ENCODE peak calls at places on chromosomes 3 and 15, in nine cellular contexts. J is PC-9, W is upper lobe of left lung, R is DND-41, A is HCT116, B is suprapubic skin, U is A549, M is astrocyte, G is ovary. N is an unnamed sample. For H3K4me1 and H3K9me3, the result is how much of the 10 kb centered on the place peaks cover.

GRCh38 chr3:47578691-47579632 is at the start of gene CSPG5:
- DNase-seq in J (no peak), W (peak), R (no peak), A (no peak), B (no peak), U (no peak), M (no peak), G (peak), N (peak)

GRCh38 chr15:71607383-71607782 is 203.0 kb upstream of the NR2E3 start:
- DNase-seq in J (no peak), W (no peak), R (no peak), A (no peak), B (no peak), U (no peak), M (no peak), G (no peak), N (no peak)

GRCh38 chr3:107855710-107856109 is 235.1 kb downstream of the CD47 start:
- DNase-seq in J (peak), W (no peak), R (no peak), A (peak), B (no peak), U (peak), M (peak), G (no peak), N (no peak)

GRCh38 chr3:76566211-76566534 is 473.7 kb upstream of the ROBO2 start:
- DNase-seq in J (no peak), W (no peak), R (no peak), A (no peak), B (no peak), U (no peak), M (no peak), G (no peak), N (no peak)

GRCh38 chr3:94303897-94304296 is 241.0 kb downstream of the NSUN3 start:
- DNase-seq in J (no peak), W (no peak), R (no peak), A (no peak), B (no peak), U (no peak), M (peak), G (peak), N (no peak)

GRCh38 chr3:51391566-51392300 is 648 bp downstream of the RBM15B start:
- DNase-seq in J (peak), W (peak), R (peak), A (no peak), B (no peak), U (no peak), M (peak), G (no peak), N (peak)

GRCh38 chr15:31554261-31554660 is 227.6 kb downstream of the KLF13 start:
- DNase-seq in J (no peak), W (peak), R (no peak), A (no peak), B (no peak), U (no peak), M (peak), G (peak), N (no peak)

GRCh38 chr3:113695818-113696645 is at the start of gene USF3:
- DNase-seq in J (no peak), W (peak), R (peak), A (peak), B (peak), U (peak), M (peak), G (peak), N (peak)

GRCh38 chr3:129013491-129013891 is 12.4 kb downstream of the EFCC1 start:
- DNase-seq in J (no peak), W (no peak), R (no peak), A (no peak), B (no peak), U (peak), M (no peak), G (no peak), N (no peak)

GRCh38 chr15:22810033-22810734 is 23.7 kb downstream of the NIPA1 start:
- DNase-seq in J (no peak), W (no peak), R (no peak), A (no peak), B (peak), U (no peak), M (no peak), G (no peak), N (no peak)

GRCh38 chr15:73800662-73801345 is 47.7 kb upstream of the INSYN1 start:
- DNase-seq in J (no peak), W (no peak), R (no peak), A (no peak), B (no peak), U (peak), M (peak), G (peak), N (no peak)

GRCh38 chr3:53729618-53730017 is 116.6 kb downstream of the CHDH start:
- DNase-seq in J (no peak), W (no peak), R (no peak), A (no peak), B (no peak), U (peak), M (no peak), G (no peak), N (no peak)

GRCh38 chr3:72297481-72297880 is 512.5 kb upstream of the PROK2 start:
- DNase-seq in J (no peak), W (no peak), R (no peak), A (no peak), B (no peak), U (no peak), M (no peak), G (no peak), N (no peak)

GRCh38 chr15:89814112-89814742 is 425 bp downstream of the ANPEP start:
- DNase-seq in J (no peak), W (peak), R (no peak), A (no peak), B (no peak), U (no peak), M (no peak), G (no peak), N (no peak)

GRCh38 chr15:52680041-52680391 is 828 bp upstream of the ATOSA start:
- DNase-seq in J (no peak), W (no peak), R (no peak), A (no peak), B (no peak), U (peak), M (peak), G (no peak), N (no peak)
- H3K4me3 ChIP-seq in J (peak), W (peak), R (peak), A (peak), B (peak), U (peak), M (peak), G (peak), N (no peak)

DNA sequence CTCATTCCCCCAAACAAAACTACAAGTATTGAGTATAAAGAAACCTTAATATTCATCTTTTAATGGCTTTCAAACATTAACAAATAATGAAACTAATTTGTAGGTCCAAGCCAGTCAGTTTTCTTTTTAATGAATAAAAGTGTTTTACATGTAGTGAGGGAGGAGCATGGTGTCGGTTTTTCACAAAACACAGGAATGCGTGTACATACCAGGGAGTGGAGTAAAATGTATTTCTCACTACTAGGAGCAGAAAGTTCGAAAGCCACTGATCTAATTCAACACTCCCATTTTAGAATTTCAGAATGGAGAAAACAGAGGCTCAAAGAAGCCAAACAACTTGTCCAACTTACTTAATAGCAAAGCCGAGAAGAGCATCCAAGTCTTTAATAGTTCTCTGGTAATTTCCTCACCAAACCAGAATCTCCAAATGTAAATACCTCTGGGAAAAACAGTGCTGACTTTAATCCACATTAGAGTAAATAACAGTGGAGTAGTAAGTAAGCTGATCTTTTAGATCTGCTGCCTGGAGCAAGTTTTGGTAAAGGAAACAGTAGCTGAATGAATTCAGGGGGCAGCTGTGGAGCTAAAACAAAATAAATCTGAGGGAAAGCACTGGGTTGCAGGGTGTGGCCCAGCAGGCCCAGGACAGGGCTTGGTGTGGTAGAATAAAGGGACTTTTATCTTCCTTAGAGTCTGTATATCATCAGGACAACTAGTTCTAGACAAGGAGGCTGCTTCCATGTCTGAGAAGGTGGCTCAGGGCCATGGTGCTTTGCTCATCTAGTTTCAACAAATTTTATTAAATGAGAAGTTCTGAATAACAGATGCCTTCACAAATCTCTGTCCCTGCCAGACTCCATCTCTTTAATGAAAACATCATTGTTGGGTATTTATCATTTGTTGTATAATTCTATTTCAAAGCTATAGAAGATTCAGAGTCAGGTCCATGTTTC is 7.8 kb downstream of the ANP32A start:
- DNase-seq in J (no peak), W (no peak), R (no peak), A (no peak), B (no peak), U (no peak), M (peak), G (no peak), N (no peak)
- H3K4me1 ChIP-seq in J (under half), W (under half), R (under half), A (under half), B (under half), U (under half), M (under half), G (under half), N (under half)

GRCh38 chr15:25092661-25093060 is 137.9 kb downstream of the SNRPN start:
- DNase-seq in J (no peak), W (no peak), R (no peak), A (no peak), B (no peak), U (no peak), M (peak), G (no peak), N (no peak)
- H3K9me3 ChIP-seq in J (under half), W (half or more), R (under half), A (half or more), B (under half), U (under half), M (under half), G (under half), N (under half)

DNA sequence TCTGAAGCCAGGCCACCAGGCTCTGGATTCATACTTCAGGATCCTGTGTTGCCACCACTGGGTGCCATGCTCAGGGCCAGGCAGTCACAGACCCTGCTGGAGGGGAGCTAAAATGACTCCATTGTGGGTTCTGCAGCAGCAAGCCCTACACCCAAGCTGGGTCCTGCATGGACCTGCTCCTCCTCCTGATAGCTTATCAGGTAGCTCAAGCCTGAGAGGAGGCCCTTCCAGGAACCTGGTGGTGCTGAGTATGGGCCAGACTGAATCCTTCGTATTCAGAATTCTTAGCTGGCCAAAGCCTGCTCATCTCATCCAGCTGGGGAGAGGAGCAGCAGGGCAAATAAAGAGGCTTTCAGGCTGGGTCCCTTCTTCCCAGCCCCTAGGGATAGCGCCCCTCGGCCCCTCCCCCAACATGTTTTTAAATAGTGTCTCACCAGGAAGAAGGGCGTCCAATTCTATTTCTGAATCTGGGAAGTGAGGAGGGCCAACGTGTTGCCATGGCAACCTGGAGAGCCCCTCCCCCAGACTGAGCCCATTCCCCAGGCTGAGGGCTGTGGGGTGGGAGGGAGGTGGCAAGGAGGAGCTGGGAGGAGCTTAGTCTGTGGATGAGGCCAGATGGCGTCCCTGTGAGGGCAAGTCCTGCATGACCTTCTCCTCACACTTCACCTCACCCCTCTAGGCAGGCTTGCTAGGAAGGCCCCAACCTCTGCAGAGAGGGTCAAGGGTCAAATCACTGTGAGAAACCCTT is 11.0 kb upstream of the CAMKV start:
- DNase-seq in J (no peak), W (no peak), R (no peak), A (no peak), B (no peak), U (no peak), M (no peak), G (no peak), N (no peak)
- H3K4me3 ChIP-seq in J (no peak), W (no peak), R (no peak), A (no peak), B (no peak), U (no peak), M (no peak), G (no peak), N (no peak)

GRCh38 chr3:4996771-4997291 is 17.6 kb downstream of the BHLHE40 start:
- DNase-seq in J (no peak), W (no peak), R (no peak), A (no peak), B (peak), U (no peak), M (no peak), G (no peak), N (no peak)
- H3K4me1 ChIP-seq in J (under half), W (under half), R (under half), A (half or more), B (under half), U (half or more), M (under half), G (under half), N (under half)

GRCh38 chr3:73664389-73664788 is 39.6 kb upstream of the PDZRN3 start:
- DNase-seq in J (no peak), W (no peak), R (no peak), A (no peak), B (no peak), U (no peak), M (no peak), G (no peak), N (no peak)

GRCh38 chr3:73667889-73668288 is 43.1 kb upstream of the PDZRN3 start:
- DNase-seq in J (no peak), W (no peak), R (no peak), A (no peak), B (no peak), U (no peak), M (no peak), G (peak), N (no peak)

GRCh38 chr3:73668366-73668765 is 43.6 kb upstream of the PDZRN3 start:
- DNase-seq in J (no peak), W (no peak), R (no peak), A (no peak), B (no peak), U (no peak), M (peak), G (no peak), N (no peak)

GRCh38 chr3:73665317-73665716 is 40.6 kb upstream of the PDZRN3 start:
- DNase-seq in J (no peak), W (no peak), R (no peak), A (no peak), B (no peak), U (no peak), M (no peak), G (no peak), N (no peak)

DNA sequence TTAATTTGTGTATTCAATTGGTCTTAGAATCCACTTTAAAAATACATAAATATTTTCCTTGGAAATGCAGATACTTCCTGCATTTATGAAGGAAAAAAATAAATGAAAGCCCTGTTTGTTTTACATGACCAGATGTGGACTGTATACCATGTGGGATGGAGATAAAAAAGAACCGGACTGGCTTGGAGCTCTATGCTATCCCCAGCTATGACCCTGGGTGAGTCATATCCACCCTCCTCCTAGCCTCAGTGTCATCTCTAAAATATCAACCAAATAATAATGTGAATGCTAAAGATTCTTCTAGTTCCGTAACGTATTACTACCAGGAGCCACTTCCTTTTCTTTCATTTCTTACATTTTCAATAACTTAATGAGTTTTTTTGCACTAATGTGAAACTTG is 44.5 kb upstream of the PDZRN3 start:
- DNase-seq in J (no peak), W (no peak), R (no peak), A (no peak), B (no peak), U (no peak), M (peak), G (no peak), N (no peak)
- H3K9me3 ChIP-seq in J (under half), W (under half), R (under half), A (under half), B (under half), U (under half), M (under half), G (under half), N (under half)

DNA sequence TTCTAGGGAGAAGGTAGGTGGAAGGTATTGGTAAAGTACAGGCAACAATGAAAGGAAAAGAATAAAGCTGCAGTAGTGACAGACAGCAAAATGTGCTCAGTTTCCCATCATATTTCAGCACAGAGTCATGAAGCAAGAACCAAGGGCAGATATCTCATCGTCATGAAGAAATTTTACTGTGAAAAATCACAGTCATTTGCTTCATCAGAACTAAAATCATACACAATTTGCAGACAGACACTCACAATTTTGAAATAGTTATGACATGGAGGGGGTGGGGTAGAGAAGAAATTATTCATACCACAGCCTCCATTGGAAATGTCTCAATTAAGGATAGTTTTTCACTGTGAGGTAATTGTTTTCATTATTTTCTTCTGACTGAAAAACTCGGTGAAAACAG is 78.8 kb upstream of the CNTN3 start:
- DNase-seq in J (no peak), W (no peak), R (no peak), A (no peak), B (no peak), U (no peak), M (no peak), G (no peak), N (no peak)
- H3K4me3 ChIP-seq in J (no peak), W (no peak), R (no peak), A (no peak), B (no peak), U (no peak), M (no peak), G (no peak), N (no peak)

GRCh38 chr3:151307583-151307982 is 9.0 kb downstream of the GPR87 start:
- DNase-seq in J (no peak), W (no peak), R (no peak), A (no peak), B (no peak), U (no peak), M (no peak), G (no peak), N (no peak)
- H3K4me1 ChIP-seq in J (half or more), W (under half), R (under half), A (half or more), B (under half), U (under half), M (under half), G (under half), N (under half)

DNA sequence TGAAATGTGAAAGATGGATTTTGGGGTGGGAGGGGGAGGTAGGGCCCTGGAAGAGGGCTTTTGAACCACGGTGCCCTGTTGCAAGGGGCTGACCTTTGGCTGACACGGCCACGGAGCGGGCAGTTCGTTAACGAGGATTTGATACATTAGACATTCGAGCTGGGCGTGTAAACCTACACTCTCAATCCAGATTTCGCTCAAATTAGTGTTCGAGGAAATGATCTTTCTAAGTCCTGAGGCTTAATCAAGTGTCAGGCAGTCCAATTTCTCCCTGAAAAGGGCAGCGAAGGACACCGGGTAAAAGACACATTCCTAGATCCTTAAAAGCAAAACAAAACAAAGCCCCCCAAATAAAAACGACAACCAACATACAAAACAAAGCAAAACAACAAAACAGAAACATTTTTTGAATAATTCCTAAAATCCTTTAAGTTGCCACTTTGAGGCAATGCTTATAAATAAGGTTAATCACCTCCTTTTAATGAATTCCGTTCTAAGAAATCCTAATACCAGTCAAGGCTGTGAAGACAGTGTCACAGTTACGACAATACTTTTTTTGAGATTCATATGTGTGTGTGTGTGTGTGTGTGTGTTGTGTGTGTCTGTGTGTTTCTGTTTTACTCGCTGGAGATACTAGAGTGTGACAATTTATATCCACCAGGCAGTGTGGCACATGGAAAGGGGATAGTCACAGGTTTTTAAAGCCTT is 13.2 kb downstream of the ZIC1 start:
- DNase-seq in J (no peak), W (no peak), R (no peak), A (no peak), B (no peak), U (no peak), M (no peak), G (no peak), N (no peak)
- H3K9me3 ChIP-seq in J (under half), W (under half), R (under half), A (under half), B (under half), U (under half), M (under half), G (under half), N (under half)